ENCODE peak calls at places on chromosomes 6 and 20, in ten cellular contexts. V is right lobe of liver, S is ovary, Q is heart left ventricle, I is suprapubic skin, W is esophagus muscularis mucosa, F is A549, K is H54, C is esophagus squamous epithelium, L is K562. T is an unnamed sample.

GRCh38 chr6:126312013-126312665 is 27.8 kb upstream of the CENPW start:
- DNase-seq in K (no peak), I (no peak), V (no peak), F (peak), S (no peak), W (no peak), L (peak), C (no peak), Q (no peak), T (no peak)

GRCh38 chr6:34656378-34657036 is 40.1 kb downstream of the ILRUN start:
- DNase-seq in S (no peak), C (no peak), F (no peak), W (no peak), V (no peak), K (no peak), I (no peak), L (no peak), Q (no peak), T (no peak)

GRCh38 chr6:138844203-138844602 is 48.3 kb downstream of the ECT2L start:
- DNase-seq in K (no peak), Q (peak), C (no peak), W (no peak), S (peak), V (no peak), F (no peak), I (no peak), L (no peak), T (no peak)

GRCh38 chr20:775679-776135 is 7.4 kb upstream of the SLC52A3 start:
- DNase-seq in F (no peak), L (peak), K (no peak), C (no peak), W (no peak), S (no peak), V (no peak), I (no peak), Q (peak), T (no peak)

GRCh38 chr6:53725791-53726575 is 60.4 kb upstream of the KLHL31 start:
- DNase-seq in W (no peak), Q (peak), L (peak), V (peak), F (peak), I (peak), K (peak), S (peak), C (no peak), T (peak)

GRCh38 chr20:57582432-57583288 is 21.8 kb downstream of the PCK1 start:
- DNase-seq in L (peak), W (no peak), S (peak), Q (no peak), V (no peak), F (no peak), K (no peak), C (no peak), I (no peak), T (no peak)

GRCh38 chr20:60057866-60058807 is 99.9 kb downstream of the CDH26 start:
- DNase-seq in V (peak), L (no peak), Q (peak), F (no peak), I (no peak), S (no peak), C (no peak), K (no peak), W (no peak), T (no peak)

GRCh38 chr6:169052462-169052861 is 201.2 kb downstream of the THBS2 start:
- DNase-seq in V (no peak), I (no peak), C (no peak), K (no peak), F (no peak), W (no peak), Q (no peak), S (no peak), L (no peak), T (no peak)

GRCh38 chr6:142412241-142412640 is 110.4 kb downstream of the ADGRG6 start:
- DNase-seq in S (no peak), I (no peak), W (no peak), C (no peak), L (no peak), F (no peak), V (no peak), Q (no peak), K (no peak), T (no peak)

GRCh38 chr6:89400912-89401399 is 11.1 kb downstream of the RRAGD start:
- DNase-seq in S (no peak), L (no peak), K (no peak), I (no peak), F (no peak), V (no peak), W (peak), C (no peak), Q (no peak), T (no peak)

GRCh38 chr6:126947070-126947469 is 171.4 kb upstream of the RSPO3 start:
- DNase-seq in W (no peak), L (no peak), C (no peak), S (no peak), F (no peak), V (no peak), K (no peak), I (peak), Q (no peak), T (peak)

GRCh38 chr20:20487811-20488210 is 119.9 kb downstream of the INSM1 start:
- DNase-seq in C (no peak), S (no peak), K (no peak), F (no peak), I (no peak), W (no peak), V (no peak), Q (no peak), L (no peak), T (no peak)

GRCh38 chr6:358432-358831 is 33.1 kb upstream of the IRF4 start:
- DNase-seq in V (no peak), S (no peak), Q (no peak), F (no peak), L (no peak), K (no peak), C (no peak), I (no peak), W (no peak), T (no peak)

GRCh38 chr6:82608777-82609176 is 245.2 kb downstream of the TPBG start:
- DNase-seq in I (no peak), L (no peak), C (no peak), Q (no peak), S (no peak), V (no peak), W (no peak), F (no peak), K (no peak), T (no peak)

GRCh38 chr6:35920793-35921732 is at the start of gene SRPK1:
- DNase-seq in W (peak), V (peak), F (peak), K (peak), S (peak), L (peak), C (peak), Q (peak), I (peak), T (peak)

GRCh38 chr20:36745234-36745926 is 510 bp downstream of the NDRG3 start:
- DNase-seq in K (peak), F (peak), L (no peak), I (no peak), S (no peak), Q (peak), W (no peak), C (no peak), V (peak), T (no peak)

GRCh38 chr6:166605752-166606151 is 19.3 kb upstream of the RAMACL start:
- DNase-seq in F (no peak), L (no peak), I (no peak), S (no peak), K (no peak), W (no peak), Q (no peak), C (no peak), V (no peak), T (no peak)

GRCh38 chr20:59850018-59850641 is 83.3 kb downstream of the SYCP2 start:
- DNase-seq in L (peak), Q (no peak), V (no peak), K (no peak), F (peak), C (no peak), I (no peak), W (no peak), S (no peak), T (no peak)

GRCh38 chr6:47780510-47781356 is 1.1 kb upstream of the OPN5 start:
- DNase-seq in W (no peak), C (no peak), L (no peak), V (no peak), Q (peak), S (no peak), K (peak), F (peak), I (no peak), T (no peak)

GRCh38 chr6:148962854-148963515 is 216.2 kb downstream of the UST start:
- DNase-seq in L (no peak), W (no peak), I (no peak), S (no peak), Q (no peak), F (no peak), K (no peak), V (no peak), C (no peak), T (no peak)
- TF ChIP-seq POLR2A in L (no peak), W (no peak), I (no peak), S (no peak), Q (no peak), F (no peak), K (no peak), V (no peak), C (no peak), T (no peak)

GRCh38 chr20:63498950-63499332 is at the start of gene EEF1A2:
- DNase-seq in S (no peak), I (no peak), V (peak), F (peak), C (no peak), W (no peak), Q (peak), L (peak), K (no peak), T (no peak)
- TF ChIP-seq POLR2A in S (no peak), I (no peak), V (no peak), F (no peak), C (no peak), W (no peak), Q (peak), L (no peak), K (no peak), T (no peak)

DNA sequence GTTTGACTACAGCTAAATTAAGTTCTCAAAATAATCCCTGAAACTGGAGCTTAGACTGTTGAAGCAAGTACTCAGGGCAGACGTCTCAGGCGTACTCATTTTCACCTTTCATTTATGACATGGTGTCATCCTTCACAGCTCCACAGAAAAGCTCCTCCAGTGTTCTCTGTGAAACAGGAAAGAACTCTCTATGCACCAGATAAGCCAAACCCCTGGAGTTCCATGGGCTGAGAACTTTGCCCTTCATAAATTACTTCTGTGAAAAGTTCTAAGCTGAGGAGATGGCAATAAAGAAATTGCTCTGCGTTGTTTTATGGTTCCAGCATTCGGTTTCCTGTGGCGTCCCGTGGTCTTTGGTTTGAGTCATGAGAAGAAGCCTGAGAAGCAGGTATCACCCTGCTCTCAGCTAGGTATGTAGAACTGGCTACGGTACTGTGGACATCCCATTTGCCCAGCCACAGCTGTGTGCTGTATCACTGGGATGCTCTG is 20.2 kb upstream of the RREB1 start:
- DNase-seq in L (no peak), Q (no peak), C (no peak), W (no peak), V (no peak), S (no peak), I (no peak), K (no peak), F (no peak), T (no peak)
- TF ChIP-seq POLR2A in L (no peak), Q (no peak), C (no peak), W (no peak), V (no peak), S (no peak), I (no peak), K (no peak), F (no peak), T (no peak)

GRCh38 chr20:5126512-5127203 is at the start of gene CDS2:
- DNase-seq in S (peak), L (peak), C (peak), K (peak), F (peak), V (peak), W (peak), Q (peak), I (peak), T (peak)
- TF ChIP-seq POLR2A in S (peak), L (no peak), C (peak), K (peak), F (peak), V (peak), W (peak), Q (peak), I (no peak), T (peak)

GRCh38 chr20:22576273-22576672 is 8.1 kb downstream of the FOXA2 start:
- DNase-seq in C (no peak), K (no peak), S (no peak), F (no peak), W (no peak), V (no peak), Q (no peak), L (no peak), I (no peak), T (no peak)

GRCh38 chr20:22576733-22577514 is 7.4 kb downstream of the FOXA2 start:
- DNase-seq in V (no peak), K (no peak), S (no peak), I (no peak), C (no peak), Q (no peak), F (no peak), L (no peak), W (no peak), T (no peak)

GRCh38 chr20:22578221-22579118 is 5.9 kb downstream of the FOXA2 start:
- DNase-seq in C (no peak), K (no peak), L (no peak), S (no peak), I (no peak), V (peak), W (no peak), Q (no peak), F (no peak), T (no peak)

GRCh38 chr20:22579119-22579427 is 5.3 kb downstream of the FOXA2 start:
- DNase-seq in V (no peak), S (no peak), F (no peak), I (no peak), W (no peak), C (no peak), L (no peak), K (no peak), Q (no peak), T (no peak)

GRCh38 chr20:22577515-22578220 is 6.7 kb downstream of the FOXA2 start:
- DNase-seq in S (no peak), Q (no peak), V (peak), C (no peak), I (no peak), L (no peak), F (no peak), W (no peak), K (no peak), T (no peak)
- TF ChIP-seq POLR2A in S (no peak), Q (no peak), V (no peak), C (no peak), I (no peak), L (no peak), F (no peak), W (no peak), K (no peak), T (no peak)

GRCh38 chr6:133584903-133585302 is 304.0 kb upstream of the TCF21 start:
- DNase-seq in L (no peak), V (no peak), F (no peak), Q (no peak), K (no peak), C (no peak), S (no peak), I (no peak), W (no peak), T (no peak)

GRCh38 chr6:133587396-133587795 is 301.5 kb upstream of the TCF21 start:
- DNase-seq in L (no peak), K (no peak), I (no peak), C (no peak), W (no peak), S (no peak), Q (no peak), V (no peak), F (no peak), T (no peak)

GRCh38 chr6:133590814-133591213 is 298.1 kb upstream of the TCF21 start:
- DNase-seq in L (no peak), C (no peak), S (no peak), K (no peak), F (no peak), W (no peak), Q (no peak), I (no peak), V (no peak), T (no peak)

GRCh38 chr6:133590196-133590595 is 298.7 kb upstream of the TCF21 start:
- DNase-seq in C (no peak), W (no peak), Q (no peak), I (no peak), K (no peak), S (no peak), L (no peak), F (peak), V (no peak), T (no peak)

GRCh38 chr6:133587841-133588240 is 301.1 kb upstream of the TCF21 start:
- DNase-seq in K (no peak), S (no peak), V (no peak), I (no peak), F (no peak), W (no peak), C (no peak), L (no peak), Q (no peak), T (no peak)
- TF ChIP-seq POLR2A in K (no peak), S (no peak), V (no peak), I (no peak), F (no peak), W (no peak), C (no peak), L (no peak), Q (no peak), T (no peak)

GRCh38 chr6:27145731-27146455 is 101.6 kb upstream of the PRSS16 start:
- DNase-seq in C (no peak), F (no peak), I (peak), K (no peak), Q (peak), L (no peak), W (peak), S (peak), V (peak), T (peak)
- TF ChIP-seq POLR2A in C (peak), F (peak), I (no peak), K (peak), Q (no peak), L (peak), W (peak), S (peak), V (peak), T (peak)

GRCh38 chr6:149318581-149319286 is 1.2 kb downstream of the TAB2 start:
- DNase-seq in C (no peak), I (no peak), L (no peak), K (no peak), W (no peak), Q (no peak), S (no peak), V (no peak), F (no peak), T (no peak)
- TF ChIP-seq POLR2A in C (no peak), I (no peak), L (no peak), K (no peak), W (no peak), Q (no peak), S (no peak), V (no peak), F (no peak), T (no peak)

T was measured in tibial nerve.